ENCODE peak calls at places on chromosomes 2 and 18, in nine cellular contexts. F is astrocyte of the spinal cord; O is aorta; P is foreskin keratinocyte; D is activated naive CD8-positive, alpha-beta T cell treated with anti-CD3 and anti-CD28 coated beads, Interleukin-2, amount 10 ng/mL, durations not matched to agents 7 days and 5 days; S is MM.1S; A is fibroblast of lung; L is stimulated activated naive B cell treated with anti-CD40 and anti-IgM and Interleukin-4, amounts not matched to agents 10 μg/mL and 1 μg/mL and 100 μg/mL, for 72 hours; N is activated T-helper 1 cell treated with anti-CD3 and anti-CD28 coated beads, Interleukin-2, amount 50 U/mL, for 16 hours. R is an unnamed sample.

GRCh38 chr2:130853391-130853790 is 16.7 kb downstream of the ARHGEF4 start:
- DNase-seq in F (no peak), O (no peak), P (no peak), D (no peak), S (no peak), A (no peak), L (no peak), N (no peak), R (no peak)

GRCh38 chr2:143390185-143390584 is 261.0 kb downstream of the ARHGAP15 start:
- DNase-seq in F (no peak), O (no peak), P (no peak), D (no peak), S (no peak), A (no peak), L (no peak), N (no peak), R (no peak)

GRCh38 chr2:102417946-102418345 is 5.0 kb upstream of the IL18RAP start:
- DNase-seq in F (no peak), O (no peak), P (no peak), D (no peak), S (peak; percentile 9), A (no peak), L (no peak), N (no peak), R (no peak)

GRCh38 chr2:176626796-176627195 is 357.6 kb downstream of the MTX2 start:
- DNase-seq in F (no peak), O (no peak), P (no peak), D (no peak), S (no peak), A (no peak), L (no peak), N (no peak), R (no peak)

GRCh38 chr2:239881561-239882320 is 143.4 kb downstream of the NDUFA10 start:
- DNase-seq in F (peak; percentile 38), O (peak; percentile 78), P (no peak), D (no peak), S (no peak), A (peak; percentile 43), L (no peak), N (no peak), R (no peak)

GRCh38 chr2:207676827-207677354 is 34.5 kb upstream of the CCNYL1 start:
- DNase-seq in F (peak; percentile 85), O (no peak), P (peak; percentile 57), D (no peak), S (no peak), A (peak; percentile 92), L (no peak), N (no peak), R (peak; percentile 59)

GRCh38 chr2:151769606-151770005 is 35.3 kb upstream of the NEB start:
- DNase-seq in F (no peak), O (no peak), P (no peak), D (no peak), S (no peak), A (no peak), L (no peak), N (no peak), R (no peak)

GRCh38 chr18:59093668-59094067 is 46.0 kb upstream of the SEC11C start:
- DNase-seq in F (no peak), O (no peak), P (no peak), D (no peak), S (no peak), A (no peak), L (peak; percentile 9), N (no peak), R (no peak)

GRCh38 chr2:96522304-96523203 is 14.0 kb upstream of the ARID5A start:
- DNase-seq in F (no peak), O (peak; percentile 11), P (no peak), D (no peak), S (no peak), A (no peak), L (no peak), N (no peak), R (no peak)

GRCh38 chr18:51028201-51028805 is 1.7 kb upstream of the SMAD4 start:
- DNase-seq in F (peak; percentile 72), O (no peak), P (no peak), D (no peak), S (no peak), A (peak; percentile 54), L (no peak), N (no peak), R (no peak)

GRCh38 chr2:1633092-1633721 is 111.1 kb downstream of the PXDN start:
- DNase-seq in F (no peak), O (peak; percentile 22), P (no peak), D (no peak), S (no peak), A (no peak), L (no peak), N (no peak), R (no peak)

GRCh38 chr2:239445771-239446524 is 45.1 kb upstream of the HDAC4 start:
- DNase-seq in F (no peak), O (no peak), P (no peak), D (no peak), S (no peak), A (peak; percentile 29), L (no peak), N (no peak), R (no peak)

GRCh38 chr18:32300914-32301313 is 111.1 kb downstream of the MEP1B start:
- DNase-seq in F (no peak), O (no peak), P (no peak), D (no peak), S (no peak), A (peak; percentile 26), L (no peak), N (no peak), R (no peak)

GRCh38 chr18:50644807-50645206 is 84.9 kb downstream of the MAPK4 start:
- DNase-seq in F (no peak), O (no peak), P (no peak), D (no peak), S (no peak), A (no peak), L (no peak), N (no peak), R (no peak)

GRCh38 chr2:3492951-3493609 is 26.3 kb downstream of the ADI1 start:
- DNase-seq in F (peak; percentile 96), O (peak; percentile 89), P (no peak), D (no peak), S (no peak), A (peak; percentile 86), L (no peak), N (no peak), R (peak; percentile 67)

GRCh38 chr2:142872900-142873724 is 4.4 kb upstream of the KYNU start:
- DNase-seq in F (peak; percentile 91), O (no peak), P (peak; percentile 93), D (no peak), S (no peak), A (peak; percentile 85), L (no peak), N (no peak), R (peak; percentile 95)

GRCh38 chr18:58661423-58661822 is 9.8 kb upstream of the MALT1 start:
- DNase-seq in F (peak; percentile 17), O (no peak), P (no peak), D (no peak), S (no peak), A (no peak), L (no peak), N (no peak), R (no peak)

GRCh38 chr2:240564571-240565266 is 3.6 kb upstream of the RNPEPL1 start:
- DNase-seq in F (no peak), O (no peak), P (no peak), D (peak; percentile 41), S (peak; percentile 29), A (no peak), L (no peak), N (no peak), R (no peak)

GRCh38 chr18:55781481-55781957 is 193.5 kb upstream of the TCF4 start:
- DNase-seq in F (peak; percentile 80), O (peak; percentile 54), P (peak; percentile 66), D (no peak), S (no peak), A (peak; percentile 79), L (no peak), N (no peak), R (peak; percentile 44)

GRCh38 chr2:152648336-152648735 is 68.9 kb downstream of the PRPF40A start:
- DNase-seq in F (peak; percentile 39), O (no peak), P (no peak), D (no peak), S (no peak), A (peak; percentile 17), L (no peak), N (no peak), R (no peak)

GRCh38 chr18:995641-996040 is 91.0 kb downstream of the ADCYAP1 start:
- DNase-seq in F (peak; percentile 83), O (peak; percentile 56), P (peak; percentile 36), D (no peak), S (no peak), A (peak; percentile 93), L (no peak), N (no peak), R (peak; percentile 38)

GRCh38 chr18:58865009-58865345 is 300 bp downstream of the ZNF532 start:
- DNase-seq in F (no peak), O (no peak), P (no peak), D (no peak), S (no peak), A (no peak), L (no peak), N (no peak), R (no peak)

GRCh38 chr2:101124061-101124460 is 27.1 kb downstream of the TBC1D8 start:
- DNase-seq in F (peak; percentile 33), O (no peak), P (no peak), D (no peak), S (no peak), A (no peak), L (no peak), N (no peak), R (peak; percentile 19)

GRCh38 chr2:98188351-98189046 is 101.5 kb downstream of the VWA3B start:
- DNase-seq in F (no peak), O (no peak), P (peak; percentile 91), D (no peak), S (no peak), A (peak; percentile 11), L (no peak), N (no peak), R (peak; percentile 91)

GRCh38 chr2:52500561-52500960 is 1267.0 kb upstream of the CHAC2 start:
- DNase-seq in F (no peak), O (no peak), P (no peak), D (no peak), S (no peak), A (no peak), L (no peak), N (no peak), R (no peak)

GRCh38 chr2:109275120-109276040 is 146.4 kb downstream of the SH3RF3 start:
- DNase-seq in F (no peak), O (no peak), P (no peak), D (no peak), S (no peak), A (no peak), L (no peak), N (no peak), R (no peak)

GRCh38 chr2:121210691-121211090 is 74.3 kb downstream of the TFCP2L1 start:
- DNase-seq in F (no peak), O (no peak), P (peak; percentile 34), D (no peak), S (no peak), A (no peak), L (no peak), N (no peak), R (no peak)

GRCh38 chr18:11937874-11938478 is 29.9 kb upstream of the MPPE1 start:
- DNase-seq in F (peak; percentile 72), O (peak; percentile 75), P (no peak), D (peak; percentile 75), S (peak; percentile 68), A (peak; percentile 45), L (peak; percentile 56), N (peak; percentile 56), R (peak; percentile 47)

GRCh38 chr2:46179037-46179621 is 118.1 kb upstream of the EPAS1 start:
- DNase-seq in F (peak; percentile 93), O (peak; percentile 76), P (peak; percentile 85), D (peak; percentile 50), S (no peak), A (peak; percentile 96), L (peak; percentile 22), N (no peak), R (peak; percentile 58)

GRCh38 chr2:228556707-228557106 is 375.2 kb upstream of the SPHKAP start:
- DNase-seq in F (peak; percentile 14), O (no peak), P (peak; percentile 55), D (no peak), S (no peak), A (peak; percentile 2), L (no peak), N (no peak), R (peak; percentile 42)

GRCh38 chr2:134718956-134719814 is at the start of gene TMEM163:
- DNase-seq in F (no peak), O (no peak), P (no peak), D (peak; percentile 39), S (peak; percentile 43), A (no peak), L (no peak), N (no peak), R (no peak)